ENCODE peak calls at places on chromosomes 6 and 20, in eight cellular contexts. E is heart left ventricle; C is CD8-positive, alpha-beta memory T cell; M is left ventricle myocardium inferior; V is CD4-positive, alpha-beta memory T cell; R is sigmoid colon; U is keratinocyte; Z is astrocyte. N is an unnamed sample.

GRCh38 chr20:13205848-13206434 is 15.1 kb upstream of the ISM1 start:
- DNase-seq in E (no peak), C (no peak), M (no peak), V (no peak), R (no peak), U (peak; percentile 15), Z (no peak), N (no peak)

GRCh38 chr20:10619427-10619826 is 54.4 kb downstream of the JAG1 start:
- DNase-seq in E (no peak), C (no peak), M (no peak), V (no peak), R (no peak), U (no peak), Z (peak; percentile 95), N (no peak)

GRCh38 chr20:33772439-33772838 is 38.7 kb upstream of the CHMP4B start:
- DNase-seq in E (no peak), C (no peak), M (no peak), V (no peak), R (no peak), U (no peak), Z (no peak), N (no peak)

GRCh38 chr6:13384966-13385365 is 56.6 kb upstream of the TBC1D7 start:
- DNase-seq in E (peak; percentile 41), C (no peak), M (no peak), V (no peak), R (no peak), U (no peak), Z (no peak), N (no peak)

GRCh38 chr6:106939848-106940247 is 34.7 kb downstream of the CD24 start:
- DNase-seq in E (no peak), C (no peak), M (no peak), V (no peak), R (no peak), U (no peak), Z (no peak), N (no peak)

GRCh38 chr20:35146299-35146921 is 726 bp downstream of the EDEM2 start:
- DNase-seq in E (no peak), C (no peak), M (no peak), V (no peak), R (no peak), U (no peak), Z (no peak), N (no peak)

GRCh38 chr6:13576017-13576416 is 1.6 kb downstream of the SIRT5 start:
- DNase-seq in E (no peak), C (no peak), M (no peak), V (no peak), R (no peak), U (no peak), Z (no peak), N (no peak)

GRCh38 chr6:166300357-166300987 is 7.7 kb downstream of the PRR18 start:
- DNase-seq in E (no peak), C (no peak), M (no peak), V (no peak), R (no peak), U (no peak), Z (no peak), N (no peak)

GRCh38 chr6:122289721-122290501 is 109.5 kb upstream of the HSF2 start:
- DNase-seq in E (no peak), C (no peak), M (no peak), V (no peak), R (no peak), U (no peak), Z (peak; percentile 1), N (no peak)

GRCh38 chr6:32047084-32047478 is 8.9 kb downstream of the CYP21A2 start:
- DNase-seq in E (peak; percentile 72), C (no peak), M (peak; percentile 38), V (no peak), R (peak; percentile 91), U (no peak), Z (peak; percentile 25), N (no peak)

GRCh38 chr6:158518196-158519127 is 41.4 kb upstream of the TMEM181 start:
- DNase-seq in E (peak; percentile 62), C (peak; percentile 63), M (peak; percentile 30), V (peak; percentile 59), R (no peak), U (peak; percentile 17), Z (peak; percentile 65), N (peak; percentile 17)

GRCh38 chr6:52331793-52332457 is 30.0 kb upstream of the PAQR8 start:
- DNase-seq in E (no peak), C (no peak), M (no peak), V (no peak), R (no peak), U (no peak), Z (no peak), N (no peak)

GRCh38 chr6:87261534-87261933 is 60.9 kb upstream of the SMIM8 start:
- DNase-seq in E (no peak), C (no peak), M (no peak), V (no peak), R (no peak), U (no peak), Z (no peak), N (no peak)

GRCh38 chr6:139336488-139336887 is 38.0 kb downstream of the CITED2 start:
- DNase-seq in E (peak; percentile 33), C (no peak), M (peak; percentile 21), V (no peak), R (no peak), U (no peak), Z (peak; percentile 51), N (no peak)

GRCh38 chr6:75604294-75604693 is 2.6 kb downstream of the SENP6 start:
- DNase-seq in E (no peak), C (no peak), M (no peak), V (no peak), R (no peak), U (no peak), Z (no peak), N (no peak)

GRCh38 chr20:51608060-51608459 is 65.5 kb upstream of the NFATC2 start:
- DNase-seq in E (no peak), C (no peak), M (no peak), V (no peak), R (no peak), U (no peak), Z (no peak), N (no peak)

GRCh38 chr20:51602131-51602530 is 59.6 kb upstream of the NFATC2 start:
- DNase-seq in E (no peak), C (no peak), M (no peak), V (no peak), R (no peak), U (no peak), Z (no peak), N (no peak)

GRCh38 chr20:51607170-51607569 is 64.7 kb upstream of the NFATC2 start:
- DNase-seq in E (no peak), C (no peak), M (no peak), V (no peak), R (no peak), U (no peak), Z (no peak), N (no peak)

GRCh38 chr20:51600950-51601349 is 58.4 kb upstream of the NFATC2 start:
- DNase-seq in E (no peak), C (no peak), M (no peak), V (no peak), R (no peak), U (no peak), Z (no peak), N (no peak)

DNA sequence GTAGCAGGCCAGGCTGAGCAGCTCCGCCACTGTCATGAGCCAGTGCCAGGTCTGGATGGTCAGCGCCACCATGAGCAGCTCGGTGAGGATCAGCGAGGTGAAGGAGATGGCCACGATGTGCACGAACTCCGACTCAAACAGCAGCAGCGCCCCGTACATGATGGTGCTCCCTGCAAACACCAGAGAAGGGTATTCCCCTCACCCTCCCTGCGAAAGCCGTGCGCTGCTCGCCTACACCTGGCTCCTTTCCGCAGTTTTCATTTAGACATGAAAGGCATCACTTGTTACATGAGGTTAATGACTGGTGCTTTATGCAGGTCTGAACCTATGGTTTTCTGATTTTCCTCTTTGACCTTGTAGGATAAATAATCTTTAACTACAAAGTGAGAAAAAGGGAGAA is 62.3 kb upstream of the NFATC2 start:
- DNase-seq in E (no peak), C (no peak), M (no peak), V (no peak), R (no peak), U (no peak), Z (no peak), N (no peak)
- H3K36me3 ChIP-seq in E (peaks cover 12% of the 10 kb centered on the region), C (no peaks in the 10 kb centered on the region), M (peaks cover 61% of the 10 kb centered on the region), V (no peaks in the 10 kb centered on the region), R (peaks cover 29% of the 10 kb centered on the region), U (no peaks in the 10 kb centered on the region), Z (no peaks in the 10 kb centered on the region), N (no peaks in the 10 kb centered on the region)

DNA sequence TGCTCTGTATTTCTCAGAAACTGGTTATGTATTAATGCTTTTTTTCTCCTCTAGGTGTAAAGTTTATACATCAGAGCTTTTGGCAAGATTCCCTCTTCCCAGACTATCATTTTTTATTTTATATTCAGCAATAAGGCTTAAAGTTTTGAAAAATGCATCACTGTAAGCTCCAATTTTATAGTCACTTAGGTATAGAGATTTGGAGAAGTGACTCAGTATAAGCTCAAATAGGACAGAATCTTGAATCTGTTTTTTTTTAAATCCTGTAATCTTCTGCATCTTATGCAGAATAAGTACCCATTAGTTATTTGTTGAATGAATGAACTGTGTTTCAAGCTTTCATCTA is 1.0 kb downstream of the NCOA7 start:
- DNase-seq in E (no peak), C (no peak), M (no peak), V (no peak), R (no peak), U (no peak), Z (no peak), N (no peak)
- H3K4me1 ChIP-seq in E (no peaks in the 10 kb centered on the region), C (peaks cover 42% of the 10 kb centered on the region), M (peaks cover 60% of the 10 kb centered on the region), V (peaks cover 58% of the 10 kb centered on the region), R (peaks cover 14% of the 10 kb centered on the region), U (peaks cover 37% of the 10 kb centered on the region), Z (peaks cover 26% of the 10 kb centered on the region), N (peaks cover 53% of the 10 kb centered on the region)

GRCh38 chr20:62248890-62249560 is 10.7 kb downstream of the OSBPL2 start:
- DNase-seq in E (no peak), C (no peak), M (no peak), V (no peak), R (no peak), U (no peak), Z (no peak), N (no peak)
- H3K4me3 ChIP-seq in E (no peak overlapping the region), C (no peak overlapping the region), M (no peak overlapping the region), V (no peak overlapping the region), R (no peak overlapping the region), U (no peak overlapping the region), Z (no peak overlapping the region), N (no peak overlapping the region)

GRCh38 chr20:46020515-46020914 is 8.5 kb upstream of the SLC12A5 start:
- DNase-seq in E (no peak), C (no peak), M (no peak), V (no peak), R (no peak), U (no peak), Z (no peak), N (no peak)

GRCh38 chr20:46021361-46022359 is 7.4 kb upstream of the SLC12A5 start:
- DNase-seq in E (no peak), C (peak; percentile 63), M (no peak), V (no peak), R (no peak), U (no peak), Z (no peak), N (no peak)

GRCh38 chr20:46023148-46023484 is 5.9 kb upstream of the SLC12A5 start:
- DNase-seq in E (no peak), C (no peak), M (no peak), V (no peak), R (no peak), U (no peak), Z (no peak), N (no peak)

GRCh38 chr20:46023999-46024398 is 5.0 kb upstream of the SLC12A5 start:
- DNase-seq in E (no peak), C (no peak), M (no peak), V (no peak), R (no peak), U (no peak), Z (no peak), N (no peak)

GRCh38 chr20:46022411-46023147 is 6.4 kb upstream of the SLC12A5 start:
- DNase-seq in E (peak; percentile 46), C (peak; percentile 80), M (peak; percentile 54), V (peak; percentile 73), R (no peak), U (no peak), Z (no peak), N (peak; percentile 64)
- H3K36me3 ChIP-seq in E (no peaks in the 10 kb centered on the region), C (no peaks in the 10 kb centered on the region), M (no peaks in the 10 kb centered on the region), V (no peaks in the 10 kb centered on the region), R (no peaks in the 10 kb centered on the region), U (no peaks in the 10 kb centered on the region), Z (no peaks in the 10 kb centered on the region), N (no peaks in the 10 kb centered on the region)

N was measured in CD4-positive, CD25-positive, alpha-beta regulatory T cell.